ENCODE peak calls at places on chromosomes 12 and 14, in seven cellular contexts. O is tibial artery, Z is transverse colon, M is NB4, V is neuronal stem cell, L is left ventricle myocardium inferior, N is A549. J is an unnamed sample.

GRCh38 chr14:54364555-54365415 is 32.0 kb upstream of the CDKN3 start:
- DNase-seq in O (peak; percentile 72), L (peak; percentile 61), M (no peak), Z (no peak), N (no peak), V (no peak), J (peak; percentile 58)

GRCh38 chr14:21940887-21941855 is 267.6 kb upstream of the OR4E1 start:
- DNase-seq in Z (no peak), M (peak; percentile 21), N (peak; percentile 56), V (peak; percentile 12), O (no peak), L (no peak), J (no peak)

GRCh38 chr12:92078167-92079053 is 67.2 kb downstream of the BTG1 start:
- DNase-seq in Z (peak; percentile 18), V (no peak), L (no peak), M (peak; percentile 82), O (no peak), N (peak; percentile 96), J (peak; percentile 100)

GRCh38 chr12:728781-729180 is 23.6 kb upstream of the WNK1 start:
- DNase-seq in N (no peak), Z (no peak), V (no peak), O (no peak), L (no peak), M (no peak), J (no peak)

GRCh38 chr14:76957224-76957881 is 71.2 kb downstream of the IRF2BPL start:
- DNase-seq in M (peak; percentile 33), L (no peak), V (no peak), N (no peak), O (no peak), Z (no peak), J (no peak)

GRCh38 chr12:66083766-66084165 is 46.8 kb downstream of the LLPH start:
- DNase-seq in L (no peak), V (no peak), M (no peak), O (no peak), Z (no peak), N (no peak), J (no peak)

GRCh38 chr12:31647106-31647505 is 12.4 kb upstream of the ETFBKMT start:
- DNase-seq in Z (no peak), O (no peak), V (no peak), L (no peak), M (peak; percentile 65), N (no peak), J (no peak)

GRCh38 chr14:51004801-51005526 is 60.7 kb upstream of the PYGL start:
- DNase-seq in M (peak; percentile 45), V (no peak), N (peak; percentile 93), Z (no peak), L (no peak), O (no peak), J (no peak)

GRCh38 chr12:105192624-105193225 is 43.2 kb downstream of the APPL2 start:
- DNase-seq in N (no peak), L (no peak), Z (no peak), O (no peak), V (no peak), M (no peak), J (no peak)

GRCh38 chr12:2691340-2692111 is 103.2 kb upstream of the FKBP4 start:
- DNase-seq in N (no peak), L (no peak), V (peak; percentile 30), Z (peak; percentile 45), M (no peak), O (no peak), J (no peak)

GRCh38 chr12:27261866-27262265 is 17.8 kb downstream of the STK38L start:
- DNase-seq in V (no peak), O (no peak), L (no peak), M (no peak), N (no peak), Z (no peak), J (no peak)

GRCh38 chr12:34393086-34393820 is 371.0 kb downstream of the ALG10 start:
- DNase-seq in M (no peak), O (peak; percentile 46), N (no peak), L (peak; percentile 7), V (no peak), Z (no peak), J (no peak)

GRCh38 chr12:51921017-51921725 is 13.9 kb downstream of the ACVRL1 start:
- DNase-seq in M (no peak), L (no peak), Z (no peak), V (peak; percentile 36), N (no peak), O (peak; percentile 50), J (no peak)

GRCh38 chr12:111451649-111452129 is 46.0 kb downstream of the SH2B3 start:
- DNase-seq in L (no peak), N (peak; percentile 56), Z (no peak), M (peak; percentile 80), V (peak; percentile 23), O (peak; percentile 41), J (no peak)

GRCh38 chr12:76486011-76486410 is 73.6 kb downstream of the OSBPL8 start:
- DNase-seq in M (no peak), V (no peak), L (no peak), O (no peak), N (no peak), Z (no peak), J (no peak)

GRCh38 chr14:65560340-65561027 is 148.0 kb downstream of the FUT8 start:
- DNase-seq in Z (no peak), L (no peak), O (no peak), V (no peak), N (no peak), M (no peak), J (no peak)

GRCh38 chr14:26577711-26578110 is 20.1 kb downstream of the NOVA1 start:
- DNase-seq in L (no peak), V (no peak), Z (no peak), M (no peak), O (no peak), N (no peak), J (no peak)
- H3K4me3 ChIP-seq in L (no peak overlapping the region), V (no peak overlapping the region), Z (no peak overlapping the region), M (no peak overlapping the region), O (no peak overlapping the region), N (no peak overlapping the region), J (no peak overlapping the region)

GRCh38 chr12:94872671-94873367 is 130.7 kb downstream of the NDUFA12 start:
- DNase-seq in N (no peak), M (peak; percentile 26), V (no peak), Z (no peak), L (no peak), O (no peak), J (no peak)
- H3K4me3 ChIP-seq in N (peak overlapping the region; percentile 63), M (no peak overlapping the region), V (peak overlapping the region; percentile 80), Z (peak overlapping the region; percentile 61), L (peak overlapping the region; percentile 68), O (peak overlapping the region; percentile 48), J (peak overlapping the region; percentile 27)

DNA sequence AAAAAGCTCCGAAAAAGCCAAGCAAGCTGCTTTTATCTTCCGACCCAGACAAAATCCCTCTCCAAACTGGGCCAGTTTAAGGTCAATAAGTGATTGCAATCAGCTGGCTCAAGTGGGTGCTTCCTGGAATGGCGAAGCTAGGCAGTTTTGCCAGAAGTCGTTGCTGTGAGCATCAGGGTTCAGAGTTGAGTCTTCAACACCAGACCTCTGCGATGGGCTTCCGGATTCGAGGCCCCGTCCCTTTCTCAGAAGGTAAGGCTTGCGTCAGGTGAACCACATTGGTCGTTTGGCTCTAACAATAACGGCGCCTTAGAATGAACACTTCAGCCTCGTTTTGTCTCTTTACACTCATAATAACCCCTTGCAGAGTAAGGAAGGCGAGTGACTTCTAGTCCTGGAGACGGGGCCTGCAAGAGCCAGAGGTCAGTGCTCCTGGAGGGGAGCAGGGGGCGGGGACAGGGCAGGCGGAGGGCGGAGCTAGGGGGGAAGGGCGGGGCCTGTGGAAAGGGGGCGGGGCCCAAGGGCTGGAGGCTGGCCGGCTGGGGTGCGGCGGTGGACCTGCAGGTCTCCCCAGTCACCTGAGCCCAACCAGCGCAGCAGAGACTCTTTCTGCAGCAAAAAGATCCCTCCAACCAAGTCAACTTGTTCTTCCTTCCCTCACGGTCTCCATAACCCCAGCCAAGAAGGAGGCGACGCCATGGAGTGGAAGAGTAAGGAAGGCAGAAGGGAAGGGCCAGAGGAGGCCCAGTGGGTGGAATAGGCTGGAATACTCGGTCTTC is 34.0 kb upstream of the NFYB start:
- DNase-seq in V (no peak), O (no peak), Z (no peak), N (no peak), L (no peak), M (no peak), J (no peak)
- H3K4me3 ChIP-seq in V (no peak overlapping the region), O (no peak overlapping the region), Z (no peak overlapping the region), N (no peak overlapping the region), L (no peak overlapping the region), M (no peak overlapping the region), J (no peak overlapping the region)

GRCh38 chr14:68890173-68890931 is 88.8 kb downstream of the ACTN1 start:
- DNase-seq in V (no peak), N (no peak), M (no peak), O (peak; percentile 64), Z (no peak), L (no peak), J (no peak)
- H3K4me3 ChIP-seq in V (no peak overlapping the region), N (no peak overlapping the region), M (no peak overlapping the region), O (no peak overlapping the region), Z (no peak overlapping the region), L (no peak overlapping the region), J (no peak overlapping the region)

DNA sequence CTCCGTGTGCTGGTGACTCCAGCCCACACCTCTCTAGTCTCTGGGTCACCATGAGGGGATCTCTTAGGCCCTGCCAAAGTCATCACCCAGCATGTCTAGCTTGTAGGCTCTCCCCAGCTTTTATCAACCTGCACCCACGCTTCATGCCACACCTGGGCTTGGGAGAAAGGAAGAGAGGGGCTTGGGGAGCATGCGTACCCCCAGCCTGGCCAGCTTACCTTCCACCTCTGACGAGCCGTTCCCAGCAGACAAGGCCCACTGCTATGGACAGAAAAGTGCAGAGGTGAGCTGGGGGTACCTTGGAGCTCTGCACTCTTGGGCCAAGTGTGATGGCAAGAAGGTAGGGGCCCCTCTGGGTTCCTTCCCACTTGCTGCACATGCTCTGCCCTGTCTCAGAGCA is 1.7 kb downstream of the PGF start:
- DNase-seq in M (no peak), Z (no peak), V (no peak), O (no peak), N (no peak), L (no peak), J (no peak)
- H3K4me3 ChIP-seq in M (no peak overlapping the region), Z (peak overlapping the region; percentile 57), V (no peak overlapping the region), O (peak overlapping the region; percentile 72), N (no peak overlapping the region), L (peak overlapping the region; percentile 77), J (peak overlapping the region; percentile 71)

GRCh38 chr12:50050119-50050385 is 7.3 kb upstream of the ASIC1 start:
- DNase-seq in M (peak; percentile 53), O (no peak), L (no peak), N (no peak), Z (no peak), V (no peak), J (no peak)
- H3K4me3 ChIP-seq in M (peak overlapping the region; percentile 18), O (no peak overlapping the region), L (peak overlapping the region; percentile 59), N (no peak overlapping the region), Z (peak overlapping the region; percentile 27), V (no peak overlapping the region), J (peak overlapping the region; percentile 30)

J was measured in skeletal muscle cell.